ENCODE peak calls at places on chromosomes 1 and 21, in seven cellular contexts. D is upper lobe of right lung, H is neural progenitor cell, V is AG10803, Y is mucosa of descending colon, W is lower lobe of right lung, E is MM.1S. Z is an unnamed sample.

GRCh38 chr21:34640858-34641257 is 25.9 kb upstream of the RCAN1 start:
- DNase-seq in D (no peak), H (no peak), V (peak; percentile 75), Y (no peak), W (no peak), E (no peak), Z (no peak)

GRCh38 chr1:14977338-14977931 is 176.1 kb upstream of the TMEM51 start:
- DNase-seq in D (no peak), H (no peak), V (no peak), Y (no peak), W (no peak), E (no peak), Z (no peak)

GRCh38 chr1:26360807-26361604 is 7.1 kb upstream of the CRYBG2 start:
- DNase-seq in D (no peak), H (no peak), V (no peak), Y (no peak), W (no peak), E (no peak), Z (no peak)

GRCh38 chr1:32609180-32609579 is 41.2 kb downstream of the ZBTB8OS start:
- DNase-seq in D (no peak), H (no peak), V (no peak), Y (no peak), W (no peak), E (no peak), Z (no peak)

GRCh38 chr21:35664683-35665082 is 395.6 kb downstream of the SETD4 start:
- DNase-seq in D (no peak), H (no peak), V (no peak), Y (no peak), W (no peak), E (no peak), Z (no peak)

GRCh38 chr1:18198240-18198639 is 90.6 kb downstream of the IGSF21 start:
- DNase-seq in D (no peak), H (no peak), V (peak; percentile 11), Y (no peak), W (no peak), E (no peak), Z (no peak)

GRCh38 chr1:156499703-156500577 is 635 bp downstream of the MEF2D start:
- DNase-seq in D (peak; percentile 80), H (peak; percentile 75), V (no peak), Y (peak; percentile 72), W (no peak), E (peak; percentile 44), Z (no peak)

GRCh38 chr1:1351511-1352427 is 2.6 kb upstream of the DVL1 start:
- DNase-seq in D (no peak), H (no peak), V (peak; percentile 51), Y (no peak), W (no peak), E (no peak), Z (no peak)

GRCh38 chr1:6635910-6636760 is 11.5 kb downstream of the THAP3 start:
- DNase-seq in D (no peak), H (no peak), V (no peak), Y (no peak), W (no peak), E (no peak), Z (no peak)

GRCh38 chr1:86277909-86278308 is 118.2 kb downstream of the ODF2L start:
- DNase-seq in D (no peak), H (peak; percentile 10), V (no peak), Y (no peak), W (no peak), E (no peak), Z (no peak)

GRCh38 chr1:204357551-204357950 is 2.2 kb downstream of the PLEKHA6 start:
- DNase-seq in D (no peak), H (no peak), V (no peak), Y (no peak), W (no peak), E (no peak), Z (no peak)

GRCh38 chr1:88800382-88801051 is 90.8 kb downstream of the GTF2B start:
- DNase-seq in D (no peak), H (peak; percentile 52), V (peak; percentile 24), Y (peak; percentile 55), W (no peak), E (peak; percentile 59), Z (no peak)

GRCh38 chr1:22745675-22746585 is 35.3 kb downstream of the EPHB2 start:
- DNase-seq in D (no peak), H (no peak), V (peak; percentile 64), Y (peak; percentile 74), W (no peak), E (no peak), Z (no peak)

GRCh38 chr1:160481979-160482596 is 41.0 kb downstream of the SLAMF6 start:
- DNase-seq in D (no peak), H (no peak), V (no peak), Y (no peak), W (no peak), E (no peak), Z (no peak)

GRCh38 chr1:231116741-231117140 is 45.1 kb upstream of the TRIM67 start:
- DNase-seq in D (no peak), H (no peak), V (no peak), Y (no peak), W (no peak), E (no peak), Z (no peak)

GRCh38 chr1:56120021-56120420 is 459.3 kb downstream of the PLPP3 start:
- DNase-seq in D (no peak), H (no peak), V (peak; percentile 15), Y (no peak), W (no peak), E (no peak), Z (no peak)

GRCh38 chr1:153395776-153396175 is 4.9 kb upstream of the S100A8 start:
- DNase-seq in D (no peak), H (no peak), V (no peak), Y (no peak), W (no peak), E (no peak), Z (no peak)

GRCh38 chr1:48055854-48056253 is 58.7 kb upstream of the TRABD2B start:
- DNase-seq in D (no peak), H (no peak), V (no peak), Y (no peak), W (no peak), E (no peak), Z (no peak)

GRCh38 chr1:50705699-50706098 is 254.4 kb downstream of the FAF1 start:
- DNase-seq in D (no peak), H (no peak), V (no peak), Y (no peak), W (no peak), E (no peak), Z (no peak)

GRCh38 chr1:212532469-212533235 is 75.9 kb upstream of the ATF3 start:
- DNase-seq in D (no peak), H (no peak), V (no peak), Y (no peak), W (no peak), E (no peak), Z (no peak)
- H3K4me3 ChIP-seq in D (no peak overlapping the region), H (no peak overlapping the region), V (no peak overlapping the region), Y (no peak overlapping the region), W (no peak overlapping the region), E (no peak overlapping the region), Z (no peak overlapping the region)

DNA sequence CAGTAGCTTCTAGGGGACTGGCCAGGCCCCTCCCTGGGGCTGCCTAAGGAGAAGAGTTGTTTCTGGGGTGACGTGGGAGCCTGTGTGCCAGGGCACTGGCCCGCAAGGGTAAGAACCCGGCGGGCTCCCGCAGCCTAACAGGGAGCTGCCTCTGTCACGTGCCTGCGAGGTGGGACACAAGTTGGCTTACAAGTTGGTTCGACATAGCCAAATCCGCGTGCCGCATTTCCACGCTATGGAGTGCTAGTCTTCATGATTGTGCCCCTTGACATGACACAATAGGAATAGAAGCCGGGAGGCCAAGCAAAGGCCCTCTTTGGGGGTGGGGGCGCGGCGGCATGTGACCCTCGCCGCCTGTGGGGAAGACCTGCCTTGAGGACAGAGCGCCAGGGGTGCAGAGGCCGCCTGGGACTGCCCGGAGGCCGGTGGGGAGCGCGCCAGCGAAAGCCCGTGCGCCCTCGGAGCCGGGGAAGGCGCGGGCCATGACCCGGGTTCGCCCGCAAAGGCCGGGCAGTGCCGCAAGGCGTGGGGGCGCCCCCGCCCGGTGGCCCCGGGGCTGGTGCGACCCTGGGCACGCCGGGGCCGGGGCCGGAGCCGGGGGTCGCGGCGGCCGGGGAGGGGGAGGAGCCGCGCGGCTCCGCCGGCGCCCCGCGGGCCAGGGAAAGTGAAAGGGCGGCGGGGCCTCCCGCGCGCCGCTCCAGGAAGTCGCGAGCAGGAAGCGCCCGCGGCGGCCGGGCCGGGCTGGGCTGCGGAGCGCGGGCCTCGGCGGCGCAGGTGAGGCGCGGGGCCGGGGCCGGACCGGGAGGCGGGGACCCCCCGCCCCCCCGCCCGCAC is at the start of gene SLC37A1:
- DNase-seq in D (peak; percentile 79), H (peak; percentile 65), V (no peak), Y (peak; percentile 53), W (peak; percentile 62), E (peak; percentile 32), Z (no peak)
- TF ChIP-seq CTCF in D (no peak), H (peak; percentile 26), V (no peak), Y (no peak), W (no peak), E (no peak), Z (no peak)

GRCh38 chr1:169487153-169487552 is 1.4 kb upstream of the SLC19A2 start:
- DNase-seq in D (no peak), H (no peak), V (no peak), Y (no peak), W (no peak), E (no peak), Z (no peak)
- H3K4me3 ChIP-seq in D (no peak overlapping the region), H (peak overlapping the region; percentile 79), V (no peak overlapping the region), Y (no peak overlapping the region), W (no peak overlapping the region), E (no peak overlapping the region), Z (no peak overlapping the region)

DNA sequence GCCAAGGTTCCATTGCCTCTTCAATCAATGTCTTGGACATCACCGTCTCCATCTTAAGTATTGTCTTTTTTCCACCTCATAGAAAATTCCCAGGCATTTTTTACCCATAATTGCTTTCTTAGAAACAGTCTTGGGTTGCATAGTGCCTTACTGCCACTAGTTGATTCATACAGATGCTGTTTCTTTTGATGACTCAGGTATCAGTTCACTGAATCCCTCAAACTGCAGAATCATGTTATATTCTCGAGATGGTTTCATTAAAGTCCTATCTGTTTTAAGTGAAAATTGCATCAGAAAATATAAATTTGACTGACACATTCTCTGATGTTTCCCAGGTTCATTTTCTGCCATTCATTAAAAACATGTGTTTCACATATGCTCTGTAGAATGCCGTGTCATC is 1489.1 kb downstream of the BRINP3 start:
- DNase-seq in D (no peak), H (no peak), V (no peak), Y (no peak), W (no peak), E (no peak), Z (no peak)
- TF ChIP-seq CTCF in D (no peak), H (no peak), V (no peak), Y (no peak), W (no peak), E (no peak), Z (no peak)